ENCODE peak calls at places on chromosomes 7 and 10, in five cellular contexts. Z is neural progenitor cell, F is mammary epithelial cell, C is GM23248, R is PC-3. I is an unnamed sample.

GRCh38 chr10:70771311-70772194 is 13.6 kb downstream of the TBATA start:
- DNase-seq in Z (no peak), F (no peak), C (no peak), R (no peak), I (no peak)

GRCh38 chr10:12140038-12140437 is 10.6 kb downstream of the SEC61A2 start:
- DNase-seq in Z (no peak), F (no peak), C (no peak), R (no peak), I (no peak)

GRCh38 chr10:28386508-28386868 is 83.6 kb upstream of the MPP7 start:
- DNase-seq in Z (no peak), F (no peak), C (no peak), R (no peak), I (no peak)

GRCh38 chr7:130912086-130912909 is 178.3 kb upstream of the KLF14 start:
- DNase-seq in Z (no peak), F (peak), C (peak), R (peak), I (no peak)

GRCh38 chr10:99395750-99396445 is 34.5 kb downstream of the GOT1 start:
- DNase-seq in Z (no peak), F (peak), C (peak), R (peak), I (no peak)

GRCh38 chr10:110802090-110802489 is 69.6 kb upstream of the PDCD4 start:
- DNase-seq in Z (no peak), F (peak), C (peak), R (no peak), I (peak)

GRCh38 chr7:119439192-119439591 is 833.8 kb upstream of the KCND2 start:
- DNase-seq in Z (no peak), F (no peak), C (no peak), R (no peak), I (no peak)

GRCh38 chr7:92641921-92642511 is 51.8 kb upstream of the FAM133B start:
- DNase-seq in Z (no peak), F (peak), C (peak), R (peak), I (no peak)

GRCh38 chr10:28922127-28922526 is 244.8 kb downstream of the BAMBI start:
- DNase-seq in Z (no peak), F (no peak), C (no peak), R (peak), I (no peak)

GRCh38 chr10:14507156-14507555 is 176.4 kb upstream of the FRMD4A start:
- DNase-seq in Z (no peak), F (no peak), C (no peak), R (no peak), I (no peak)

GRCh38 chr7:18019562-18019961 is 8.1 kb downstream of the PRPS1L1 start:
- DNase-seq in Z (no peak), F (peak), C (peak), R (peak), I (peak)

GRCh38 chr10:689433-690226 is at the start of gene DIP2C:
- DNase-seq in Z (peak), F (peak), C (peak), R (peak), I (peak)

GRCh38 chr7:35725280-35725680 is 30.3 kb upstream of the HERPUD2 start:
- DNase-seq in Z (no peak), F (no peak), C (no peak), R (no peak), I (no peak)

GRCh38 chr10:22030421-22030820 is 26.9 kb upstream of the DNAJC1 start:
- DNase-seq in Z (no peak), F (no peak), C (no peak), R (no peak), I (no peak)

GRCh38 chr7:68321076-68321639 is 1277.1 kb upstream of the AUTS2 start:
- DNase-seq in Z (peak), F (peak), C (no peak), R (peak), I (peak)

GRCh38 chr10:73743327-73743904 is 756 bp upstream of the SEC24C start:
- DNase-seq in Z (no peak), F (no peak), C (no peak), R (no peak), I (no peak)

GRCh38 chr10:11742779-11743298 is 657 bp downstream of the ECHDC3 start:
- DNase-seq in Z (no peak), F (no peak), C (no peak), R (no peak), I (no peak)

GRCh38 chr7:151442776-151443496 is 3.0 kb upstream of the CRYGN start:
- DNase-seq in Z (no peak), F (no peak), C (no peak), R (no peak), I (no peak)

GRCh38 chr7:151438864-151439601 is 908 bp downstream of the CRYGN start:
- DNase-seq in Z (no peak), F (no peak), C (no peak), R (no peak), I (no peak)

GRCh38 chr7:151437866-151438516 is 1.9 kb downstream of the CRYGN start:
- DNase-seq in Z (no peak), F (no peak), C (no peak), R (no peak), I (no peak)

GRCh38 chr7:151440799-151441443 is 980 bp upstream of the CRYGN start:
- DNase-seq in Z (no peak), F (no peak), C (peak), R (no peak), I (no peak)

GRCh38 chr7:151439855-151440798 is at the start of gene CRYGN:
- DNase-seq in Z (peak), F (no peak), C (peak), R (no peak), I (no peak)
- TF ChIP-seq EZH2 in Z (peak), F (no peak), C (no peak), R (no peak), I (no peak)

DNA sequence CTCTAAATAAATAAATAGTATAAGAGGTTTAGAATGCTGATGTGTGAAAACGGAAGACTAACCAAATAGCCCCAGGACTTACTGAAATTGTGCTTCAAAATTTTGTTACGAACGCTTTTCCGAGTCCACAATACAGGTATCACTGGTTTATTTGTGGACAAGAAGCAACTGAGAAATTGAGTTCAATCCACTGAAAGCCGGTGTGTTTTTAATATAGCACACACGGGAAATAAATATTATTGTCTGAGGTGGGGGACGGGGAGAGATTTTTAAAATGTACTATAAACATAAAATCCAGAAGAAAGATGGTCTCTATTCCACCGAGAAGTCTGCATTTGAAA is 598 bp downstream of the SLC16A12 start:
- DNase-seq in Z (no peak), F (no peak), C (no peak), R (no peak), I (no peak)
- TF ChIP-seq EZH2 in Z (peak), F (no peak), C (peak), R (no peak), I (no peak)

GRCh38 chr10:117139581-117140524 is 1.8 kb upstream of the VAX1 start:
- DNase-seq in Z (peak), F (no peak), C (no peak), R (no peak), I (no peak)
- TF ChIP-seq EZH2 in Z (peak), F (no peak), C (peak), R (no peak), I (no peak)

GRCh38 chr7:1243964-1244416 is 11.3 kb downstream of the UNCX start:
- DNase-seq in Z (peak), F (no peak), C (no peak), R (no peak), I (no peak)

GRCh38 chr7:1246170-1246870 is 13.6 kb downstream of the UNCX start:
- DNase-seq in Z (peak), F (no peak), C (no peak), R (no peak), I (no peak)

GRCh38 chr7:1245596-1245995 is 12.9 kb downstream of the UNCX start:
- DNase-seq in Z (peak), F (no peak), C (no peak), R (no peak), I (no peak)

GRCh38 chr7:1243290-1243963 is 10.8 kb downstream of the UNCX start:
- DNase-seq in Z (no peak), F (no peak), C (no peak), R (no peak), I (no peak)

DNA sequence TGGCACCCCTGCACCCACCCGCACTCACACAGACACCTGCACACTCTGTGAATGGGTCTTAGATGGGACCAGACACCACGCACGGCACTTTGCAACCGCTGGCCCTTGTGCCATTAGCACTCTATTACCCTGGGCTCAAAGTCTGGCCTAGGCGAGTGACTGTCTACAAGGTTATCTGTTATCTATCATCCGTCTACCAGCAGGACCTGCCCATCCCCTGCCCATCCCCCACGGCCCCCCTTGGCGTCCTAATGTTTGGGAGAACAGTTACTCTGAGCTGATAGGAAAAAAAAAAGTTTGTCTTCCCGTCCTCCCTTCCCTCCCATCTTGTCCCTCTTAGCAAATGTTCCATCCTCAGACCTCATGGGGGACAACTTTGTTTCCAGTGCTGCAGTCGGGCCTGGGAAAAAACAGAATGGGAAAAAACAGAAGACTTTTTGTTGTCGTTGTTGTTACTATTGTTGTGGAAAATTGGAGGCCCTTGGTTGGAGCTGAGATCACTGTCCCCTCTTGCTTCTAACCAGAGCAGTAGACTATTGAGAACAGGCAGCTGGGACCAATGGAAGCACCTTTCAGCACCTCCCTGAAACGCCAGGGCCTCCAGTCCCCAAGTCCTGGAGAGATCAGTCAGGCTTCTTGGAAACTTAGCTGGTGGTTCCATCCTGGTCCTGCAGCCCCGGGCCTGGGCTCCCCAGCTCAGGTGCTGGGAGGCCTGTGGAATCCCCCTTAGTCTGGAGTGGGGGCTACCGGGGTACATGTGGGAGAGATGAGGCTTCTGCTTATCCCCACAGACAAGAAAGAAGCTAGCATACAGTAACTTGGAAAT is 12.2 kb downstream of the UNCX start:
- DNase-seq in Z (peak), F (no peak), C (no peak), R (no peak), I (no peak)
- TF ChIP-seq EZH2 in Z (no peak), F (peak), C (no peak), R (no peak), I (no peak)

GRCh38 chr7:45922810-45923209 is 1.7 kb upstream of the IGFBP3 start:
- DNase-seq in Z (peak), F (no peak), C (peak), R (peak), I (peak)

GRCh38 chr7:45923290-45923689 is 2.2 kb upstream of the IGFBP3 start:
- DNase-seq in Z (peak), F (peak), C (peak), R (peak), I (peak)

GRCh38 chr7:45921381-45921698 is 268 bp upstream of the IGFBP3 start:
- DNase-seq in Z (no peak), F (no peak), C (no peak), R (no peak), I (no peak)

GRCh38 chr7:45920543-45921380 is at the start of gene IGFBP3:
- DNase-seq in Z (peak), F (peak), C (peak), R (peak), I (peak)

GRCh38 chr7:45921699-45922519 is 837 bp upstream of the IGFBP3 start:
- DNase-seq in Z (peak), F (peak), C (peak), R (peak), I (peak)
- TF ChIP-seq EZH2 in Z (peak), F (no peak), C (no peak), R (no peak), I (peak)

GRCh38 chr10:114045738-114046458 is 2.2 kb downstream of the ADRB1 start:
- DNase-seq in Z (peak), F (no peak), C (no peak), R (no peak), I (peak)

GRCh38 chr10:114042895-114043531 is 653 bp upstream of the ADRB1 start:
- DNase-seq in Z (peak), F (peak), C (peak), R (no peak), I (peak)

GRCh38 chr10:114043532-114044250 is at the start of gene ADRB1:
- DNase-seq in Z (peak), F (peak), C (peak), R (peak), I (peak)

GRCh38 chr10:114044251-114045070 is 795 bp downstream of the ADRB1 start:
- DNase-seq in Z (peak), F (no peak), C (no peak), R (no peak), I (peak)

DNA sequence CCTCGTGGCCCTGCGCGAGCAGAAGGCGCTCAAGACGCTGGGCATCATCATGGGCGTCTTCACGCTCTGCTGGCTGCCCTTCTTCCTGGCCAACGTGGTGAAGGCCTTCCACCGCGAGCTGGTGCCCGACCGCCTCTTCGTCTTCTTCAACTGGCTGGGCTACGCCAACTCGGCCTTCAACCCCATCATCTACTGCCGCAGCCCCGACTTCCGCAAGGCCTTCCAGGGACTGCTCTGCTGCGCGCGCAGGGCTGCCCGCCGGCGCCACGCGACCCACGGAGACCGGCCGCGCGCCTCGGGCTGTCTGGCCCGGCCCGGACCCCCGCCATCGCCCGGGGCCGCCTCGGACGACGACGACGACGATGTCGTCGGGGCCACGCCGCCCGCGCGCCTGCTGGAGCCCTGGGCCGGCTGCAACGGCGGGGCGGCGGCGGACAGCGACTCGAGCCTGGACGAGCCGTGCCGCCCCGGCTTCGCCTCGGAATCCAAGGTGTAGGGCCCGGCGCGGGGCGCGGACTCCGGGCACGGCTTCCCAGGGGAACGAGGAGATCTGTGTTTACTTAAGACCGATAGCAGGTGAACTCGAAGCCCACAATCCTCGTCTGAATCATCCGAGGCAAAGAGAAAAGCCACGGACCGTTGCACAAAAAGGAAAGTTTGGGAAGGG is 1.5 kb downstream of the ADRB1 start:
- DNase-seq in Z (peak), F (no peak), C (peak), R (peak), I (peak)
- TF ChIP-seq EZH2 in Z (peak), F (peak), C (no peak), R (no peak), I (no peak)

GRCh38 chr7:27116019-27116411 is 13.5 kb upstream of the HOXA2 start:
- DNase-seq in Z (no peak), F (peak), C (no peak), R (no peak), I (no peak)

GRCh38 chr7:27116521-27116946 is 14.0 kb downstream of the HOXA4 start:
- DNase-seq in Z (no peak), F (no peak), C (no peak), R (no peak), I (no peak)

GRCh38 chr7:27116962-27117686 is 13.4 kb downstream of the HOXA4 start:
- DNase-seq in Z (no peak), F (peak), C (no peak), R (no peak), I (no peak)

GRCh38 chr7:27113991-27114866 is 11.7 kb upstream of the HOXA2 start:
- DNase-seq in Z (no peak), F (peak), C (peak), R (peak), I (no peak)

DNA sequence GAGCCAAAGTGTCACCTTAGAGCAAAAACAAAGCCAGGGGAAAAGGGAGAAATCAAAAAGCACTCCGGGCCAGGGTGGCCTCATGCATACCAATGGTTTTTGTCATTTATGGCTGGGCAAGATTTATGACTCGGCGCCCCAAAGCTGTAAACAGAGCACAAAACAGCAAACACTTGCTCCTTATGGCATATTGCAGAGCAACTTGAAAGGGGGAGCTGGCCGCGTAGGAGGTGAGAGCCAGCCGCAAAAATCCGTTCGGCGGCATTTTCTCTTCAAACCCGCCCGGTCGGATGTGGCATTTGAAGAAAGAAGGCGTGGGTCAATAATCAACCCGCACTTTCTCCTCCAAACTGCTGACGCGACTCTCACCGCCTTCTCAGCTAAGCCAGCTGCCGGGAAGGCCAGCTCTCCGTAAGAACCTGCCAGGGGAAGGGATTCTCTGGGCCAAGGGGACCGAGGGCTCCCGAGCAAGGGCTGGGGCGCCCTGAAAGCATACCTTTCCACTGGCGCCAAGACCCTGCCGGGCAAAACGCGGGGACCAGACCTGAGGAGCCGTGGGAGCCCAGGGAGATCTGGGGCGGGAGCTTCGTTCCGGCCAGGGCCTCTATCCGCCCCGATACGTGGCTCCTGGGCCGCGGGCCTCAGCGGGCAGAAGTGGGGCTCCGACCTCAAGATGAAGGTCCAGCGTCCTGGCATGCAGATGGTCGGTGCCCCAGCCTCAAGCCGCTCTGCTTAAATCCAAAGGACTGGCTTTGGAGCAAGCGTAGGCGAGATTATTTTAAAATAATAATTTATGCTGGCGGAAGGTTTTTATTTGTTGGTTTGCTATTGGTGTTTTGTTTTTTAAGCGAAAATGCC is 12.9 kb upstream of the HOXA2 start:
- DNase-seq in Z (peak), F (peak), C (peak), R (peak), I (no peak)
- TF ChIP-seq EZH2 in Z (peak), F (no peak), C (no peak), R (no peak), I (peak)

DNA sequence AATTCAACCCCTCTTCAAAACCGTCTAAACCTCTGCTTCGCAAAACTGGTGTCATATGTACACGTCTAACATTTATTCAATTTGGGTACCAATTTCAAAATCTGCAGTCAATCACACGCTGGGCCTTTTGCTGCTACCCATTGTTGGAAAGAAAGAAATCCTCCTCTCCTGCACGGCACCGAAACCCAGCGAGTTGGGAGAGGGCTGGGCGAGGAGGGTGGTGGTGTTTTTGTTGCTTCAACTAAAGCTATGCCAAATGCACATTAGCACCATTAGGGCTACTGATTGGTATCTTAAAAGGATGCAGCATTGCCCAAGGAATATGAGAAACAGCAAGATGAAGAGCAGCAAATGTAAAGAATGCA is 7.8 kb downstream of the EBF3 start:
- DNase-seq in Z (peak), F (no peak), C (no peak), R (no peak), I (no peak)
- TF ChIP-seq EZH2 in Z (peak), F (no peak), C (no peak), R (no peak), I (no peak)

I was measured in A673.